ENCODE peak calls at places on chromosomes 7 and 10, in seven cellular contexts. One of them, this sample, is unnamed.

GRCh38 chr10:31477584-31477983 is 158.6 kb downstream of the ZEB1 start:
- DNase-seq in skeletal muscle cell: no peak
- DNase-seq in WERI-Rb-1: no peak
- DNase-seq in stromal cell of bone marrow: no peak
- DNase-seq in cardiac septum: no peak
- DNase-seq in activated CD4-positive, alpha-beta T cell treated with anti-CD3 and anti-CD28 coated beads, Interleukin-2, amount 50 U/mL, for 24 hours: no peak
- DNase-seq in COR-L47: no peak
- DNase-seq in this sample: no peak

GRCh38 chr7:45400680-45401079 is 173.5 kb upstream of the ADCY1 start:
- DNase-seq in skeletal muscle cell: no peak
- DNase-seq in WERI-Rb-1: no peak
- DNase-seq in stromal cell of bone marrow: no peak
- DNase-seq in cardiac septum: no peak
- DNase-seq in activated CD4-positive, alpha-beta T cell treated with anti-CD3 and anti-CD28 coated beads, Interleukin-2, amount 50 U/mL, for 24 hours: no peak
- DNase-seq in COR-L47: no peak
- DNase-seq in this sample: no peak

GRCh38 chr10:78359641-78360091 is 326.0 kb downstream of the RPS24 start:
- DNase-seq in skeletal muscle cell: no peak
- DNase-seq in WERI-Rb-1: peak
- DNase-seq in stromal cell of bone marrow: no peak
- DNase-seq in cardiac septum: no peak
- DNase-seq in activated CD4-positive, alpha-beta T cell treated with anti-CD3 and anti-CD28 coated beads, Interleukin-2, amount 50 U/mL, for 24 hours: no peak
- DNase-seq in COR-L47: no peak
- DNase-seq in this sample: no peak

GRCh38 chr7:8291742-8292141 is 29.8 kb upstream of the ICA1 start:
- DNase-seq in skeletal muscle cell: no peak
- DNase-seq in WERI-Rb-1: no peak
- DNase-seq in stromal cell of bone marrow: no peak
- DNase-seq in cardiac septum: no peak
- DNase-seq in activated CD4-positive, alpha-beta T cell treated with anti-CD3 and anti-CD28 coated beads, Interleukin-2, amount 50 U/mL, for 24 hours: no peak
- DNase-seq in COR-L47: no peak
- DNase-seq in this sample: no peak

GRCh38 chr7:155543926-155544325 is 2.4 kb downstream of the CNPY1 start:
- DNase-seq in skeletal muscle cell: no peak
- DNase-seq in WERI-Rb-1: no peak
- DNase-seq in stromal cell of bone marrow: no peak
- DNase-seq in cardiac septum: no peak
- DNase-seq in activated CD4-positive, alpha-beta T cell treated with anti-CD3 and anti-CD28 coated beads, Interleukin-2, amount 50 U/mL, for 24 hours: no peak
- DNase-seq in COR-L47: no peak
- DNase-seq in this sample: no peak

GRCh38 chr10:110852897-110853296 is 18.8 kb upstream of the PDCD4 start:
- DNase-seq in skeletal muscle cell: no peak
- DNase-seq in WERI-Rb-1: no peak
- DNase-seq in stromal cell of bone marrow: no peak
- DNase-seq in cardiac septum: no peak
- DNase-seq in activated CD4-positive, alpha-beta T cell treated with anti-CD3 and anti-CD28 coated beads, Interleukin-2, amount 50 U/mL, for 24 hours: no peak
- DNase-seq in COR-L47: no peak
- DNase-seq in this sample: no peak

GRCh38 chr10:52801951-52802350 is 29.4 kb upstream of the MBL2 start:
- DNase-seq in skeletal muscle cell: no peak
- DNase-seq in WERI-Rb-1: no peak
- DNase-seq in stromal cell of bone marrow: peak
- DNase-seq in cardiac septum: no peak
- DNase-seq in activated CD4-positive, alpha-beta T cell treated with anti-CD3 and anti-CD28 coated beads, Interleukin-2, amount 50 U/mL, for 24 hours: no peak
- DNase-seq in COR-L47: no peak
- DNase-seq in this sample: no peak

GRCh38 chr10:33661580-33662269 is 327.3 kb upstream of the NRP1 start:
- DNase-seq in skeletal muscle cell: peak
- DNase-seq in WERI-Rb-1: no peak
- DNase-seq in stromal cell of bone marrow: no peak
- DNase-seq in cardiac septum: peak
- DNase-seq in activated CD4-positive, alpha-beta T cell treated with anti-CD3 and anti-CD28 coated beads, Interleukin-2, amount 50 U/mL, for 24 hours: no peak
- DNase-seq in COR-L47: peak
- DNase-seq in this sample: peak

GRCh38 chr10:91022390-91022789 is 101.5 kb upstream of the ANKRD1 start:
- DNase-seq in skeletal muscle cell: peak
- DNase-seq in WERI-Rb-1: no peak
- DNase-seq in stromal cell of bone marrow: no peak
- DNase-seq in cardiac septum: no peak
- DNase-seq in activated CD4-positive, alpha-beta T cell treated with anti-CD3 and anti-CD28 coated beads, Interleukin-2, amount 50 U/mL, for 24 hours: no peak
- DNase-seq in COR-L47: no peak
- DNase-seq in this sample: no peak

GRCh38 chr7:44280993-44281721 is 44.2 kb downstream of the CAMK2B start:
- DNase-seq in skeletal muscle cell: no peak
- DNase-seq in WERI-Rb-1: peak
- DNase-seq in stromal cell of bone marrow: no peak
- DNase-seq in cardiac septum: peak
- DNase-seq in activated CD4-positive, alpha-beta T cell treated with anti-CD3 and anti-CD28 coated beads, Interleukin-2, amount 50 U/mL, for 24 hours: no peak
- DNase-seq in COR-L47: no peak
- DNase-seq in this sample: no peak

GRCh38 chr10:69696073-69696731 is 66.2 kb downstream of the FAM241B start:
- DNase-seq in skeletal muscle cell: peak
- DNase-seq in WERI-Rb-1: no peak
- DNase-seq in stromal cell of bone marrow: peak
- DNase-seq in cardiac septum: no peak
- DNase-seq in activated CD4-positive, alpha-beta T cell treated with anti-CD3 and anti-CD28 coated beads, Interleukin-2, amount 50 U/mL, for 24 hours: no peak
- DNase-seq in COR-L47: no peak
- DNase-seq in this sample: no peak

GRCh38 chr7:34260282-34260681 is 354.9 kb downstream of the BMPER start:
- DNase-seq in skeletal muscle cell: peak
- DNase-seq in WERI-Rb-1: no peak
- DNase-seq in stromal cell of bone marrow: peak
- DNase-seq in cardiac septum: no peak
- DNase-seq in activated CD4-positive, alpha-beta T cell treated with anti-CD3 and anti-CD28 coated beads, Interleukin-2, amount 50 U/mL, for 24 hours: no peak
- DNase-seq in COR-L47: no peak
- DNase-seq in this sample: no peak

GRCh38 chr7:44911911-44912310 is 26.6 kb upstream of the PURB start:
- DNase-seq in skeletal muscle cell: no peak
- DNase-seq in WERI-Rb-1: no peak
- DNase-seq in stromal cell of bone marrow: no peak
- DNase-seq in cardiac septum: no peak
- DNase-seq in activated CD4-positive, alpha-beta T cell treated with anti-CD3 and anti-CD28 coated beads, Interleukin-2, amount 50 U/mL, for 24 hours: no peak
- DNase-seq in COR-L47: no peak
- DNase-seq in this sample: no peak

GRCh38 chr10:3564599-3564998 is 220.4 kb downstream of the KLF6 start:
- DNase-seq in skeletal muscle cell: no peak
- DNase-seq in WERI-Rb-1: no peak
- DNase-seq in stromal cell of bone marrow: no peak
- DNase-seq in cardiac septum: no peak
- DNase-seq in activated CD4-positive, alpha-beta T cell treated with anti-CD3 and anti-CD28 coated beads, Interleukin-2, amount 50 U/mL, for 24 hours: no peak
- DNase-seq in COR-L47: no peak
- DNase-seq in this sample: no peak

GRCh38 chr7:142909921-142910521 is 23.5 kb downstream of the TRPV5 start:
- DNase-seq in skeletal muscle cell: no peak
- DNase-seq in WERI-Rb-1: no peak
- DNase-seq in stromal cell of bone marrow: no peak
- DNase-seq in cardiac septum: no peak
- DNase-seq in activated CD4-positive, alpha-beta T cell treated with anti-CD3 and anti-CD28 coated beads, Interleukin-2, amount 50 U/mL, for 24 hours: no peak
- DNase-seq in COR-L47: no peak
- DNase-seq in this sample: no peak

GRCh38 chr10:129046074-129046681 is 420.9 kb upstream of the MGMT start:
- DNase-seq in skeletal muscle cell: peak
- DNase-seq in WERI-Rb-1: no peak
- DNase-seq in stromal cell of bone marrow: peak
- DNase-seq in cardiac septum: no peak
- DNase-seq in activated CD4-positive, alpha-beta T cell treated with anti-CD3 and anti-CD28 coated beads, Interleukin-2, amount 50 U/mL, for 24 hours: no peak
- DNase-seq in COR-L47: no peak
- DNase-seq in this sample: no peak

GRCh38 chr7:33590902-33591301 is 314.4 kb upstream of the BMPER start:
- DNase-seq in skeletal muscle cell: peak
- DNase-seq in WERI-Rb-1: no peak
- DNase-seq in stromal cell of bone marrow: no peak
- DNase-seq in cardiac septum: no peak
- DNase-seq in activated CD4-positive, alpha-beta T cell treated with anti-CD3 and anti-CD28 coated beads, Interleukin-2, amount 50 U/mL, for 24 hours: no peak
- DNase-seq in COR-L47: no peak
- DNase-seq in this sample: no peak

GRCh38 chr10:124666494-124666893 is 77.7 kb downstream of the FAM53B start:
- DNase-seq in skeletal muscle cell: no peak
- DNase-seq in WERI-Rb-1: no peak
- DNase-seq in stromal cell of bone marrow: no peak
- DNase-seq in cardiac septum: no peak
- DNase-seq in activated CD4-positive, alpha-beta T cell treated with anti-CD3 and anti-CD28 coated beads, Interleukin-2, amount 50 U/mL, for 24 hours: no peak
- DNase-seq in COR-L47: no peak
- DNase-seq in this sample: no peak

GRCh38 chr10:55500931-55501559 is 700.0 kb upstream of the PCDH15 start:
- DNase-seq in skeletal muscle cell: no peak
- DNase-seq in WERI-Rb-1: peak
- DNase-seq in stromal cell of bone marrow: no peak
- DNase-seq in cardiac septum: no peak
- DNase-seq in activated CD4-positive, alpha-beta T cell treated with anti-CD3 and anti-CD28 coated beads, Interleukin-2, amount 50 U/mL, for 24 hours: no peak
- DNase-seq in COR-L47: peak
- DNase-seq in this sample: no peak

GRCh38 chr7:68613405-68613804 is 984.9 kb upstream of the AUTS2 start:
- DNase-seq in skeletal muscle cell: no peak
- DNase-seq in WERI-Rb-1: peak
- DNase-seq in stromal cell of bone marrow: no peak
- DNase-seq in cardiac septum: no peak
- DNase-seq in activated CD4-positive, alpha-beta T cell treated with anti-CD3 and anti-CD28 coated beads, Interleukin-2, amount 50 U/mL, for 24 hours: no peak
- DNase-seq in COR-L47: no peak
- DNase-seq in this sample: no peak

GRCh38 chr10:46226900-46227558 is 59.8 kb upstream of the ANTXRL start:
- DNase-seq in skeletal muscle cell: no peak
- DNase-seq in WERI-Rb-1: no peak
- DNase-seq in stromal cell of bone marrow: no peak
- DNase-seq in cardiac septum: peak
- DNase-seq in activated CD4-positive, alpha-beta T cell treated with anti-CD3 and anti-CD28 coated beads, Interleukin-2, amount 50 U/mL, for 24 hours: no peak
- DNase-seq in COR-L47: no peak
- DNase-seq in this sample: no peak

GRCh38 chr7:136914016-136914415 is 45.6 kb downstream of the CHRM2 start:
- DNase-seq in skeletal muscle cell: no peak
- DNase-seq in WERI-Rb-1: no peak
- DNase-seq in stromal cell of bone marrow: no peak
- DNase-seq in cardiac septum: no peak
- DNase-seq in activated CD4-positive, alpha-beta T cell treated with anti-CD3 and anti-CD28 coated beads, Interleukin-2, amount 50 U/mL, for 24 hours: no peak
- DNase-seq in COR-L47: no peak
- DNase-seq in this sample: no peak

GRCh38 chr10:79479283-79479909 is 32.9 kb upstream of the EIF5AL1 start:
- DNase-seq in skeletal muscle cell: no peak
- DNase-seq in WERI-Rb-1: no peak
- DNase-seq in stromal cell of bone marrow: no peak
- DNase-seq in cardiac septum: no peak
- DNase-seq in activated CD4-positive, alpha-beta T cell treated with anti-CD3 and anti-CD28 coated beads, Interleukin-2, amount 50 U/mL, for 24 hours: no peak
- DNase-seq in COR-L47: no peak
- DNase-seq in this sample: no peak

GRCh38 chr7:114923403-114923713 is 1.5 kb downstream of the MDFIC start:
- DNase-seq in skeletal muscle cell: no peak
- DNase-seq in WERI-Rb-1: no peak
- DNase-seq in stromal cell of bone marrow: no peak
- DNase-seq in cardiac septum: no peak
- DNase-seq in activated CD4-positive, alpha-beta T cell treated with anti-CD3 and anti-CD28 coated beads, Interleukin-2, amount 50 U/mL, for 24 hours: no peak
- DNase-seq in COR-L47: no peak
- DNase-seq in this sample: no peak

GRCh38 chr7:100247152-100247757 is 27.5 kb downstream of the PVRIG start:
- DNase-seq in skeletal muscle cell: peak
- DNase-seq in WERI-Rb-1: peak
- DNase-seq in stromal cell of bone marrow: peak
- DNase-seq in cardiac septum: no peak
- DNase-seq in activated CD4-positive, alpha-beta T cell treated with anti-CD3 and anti-CD28 coated beads, Interleukin-2, amount 50 U/mL, for 24 hours: no peak
- DNase-seq in COR-L47: peak
- DNase-seq in this sample: no peak

GRCh38 chr7:80779456-80779855 is 139.4 kb downstream of the SEMA3C start:
- DNase-seq in skeletal muscle cell: no peak
- DNase-seq in WERI-Rb-1: no peak
- DNase-seq in stromal cell of bone marrow: no peak
- DNase-seq in cardiac septum: no peak
- DNase-seq in activated CD4-positive, alpha-beta T cell treated with anti-CD3 and anti-CD28 coated beads, Interleukin-2, amount 50 U/mL, for 24 hours: no peak
- DNase-seq in COR-L47: no peak
- DNase-seq in this sample: no peak

GRCh38 chr7:17516768-17517167 is 218.3 kb downstream of the AHR start:
- DNase-seq in skeletal muscle cell: no peak
- DNase-seq in WERI-Rb-1: no peak
- DNase-seq in stromal cell of bone marrow: peak
- DNase-seq in cardiac septum: no peak
- DNase-seq in activated CD4-positive, alpha-beta T cell treated with anti-CD3 and anti-CD28 coated beads, Interleukin-2, amount 50 U/mL, for 24 hours: no peak
- DNase-seq in COR-L47: no peak
- DNase-seq in this sample: no peak

GRCh38 chr10:370222-370825 is 235.1 kb downstream of the ZMYND11 start:
- DNase-seq in skeletal muscle cell: no peak
- DNase-seq in WERI-Rb-1: no peak
- DNase-seq in stromal cell of bone marrow: no peak
- DNase-seq in cardiac septum: no peak
- DNase-seq in activated CD4-positive, alpha-beta T cell treated with anti-CD3 and anti-CD28 coated beads, Interleukin-2, amount 50 U/mL, for 24 hours: no peak
- DNase-seq in COR-L47: no peak
- DNase-seq in this sample: no peak

GRCh38 chr10:133465950-133466474 is 12.3 kb downstream of the SCART1 start:
- DNase-seq in skeletal muscle cell: no peak
- DNase-seq in WERI-Rb-1: no peak
- DNase-seq in stromal cell of bone marrow: no peak
- DNase-seq in cardiac septum: no peak
- DNase-seq in activated CD4-positive, alpha-beta T cell treated with anti-CD3 and anti-CD28 coated beads, Interleukin-2, amount 50 U/mL, for 24 hours: no peak
- DNase-seq in COR-L47: no peak
- DNase-seq in this sample: no peak

GRCh38 chr7:47371733-47372368 is 210.1 kb downstream of the TNS3 start:
- DNase-seq in skeletal muscle cell: peak
- DNase-seq in WERI-Rb-1: no peak
- DNase-seq in stromal cell of bone marrow: no peak
- DNase-seq in cardiac septum: peak
- DNase-seq in activated CD4-positive, alpha-beta T cell treated with anti-CD3 and anti-CD28 coated beads, Interleukin-2, amount 50 U/mL, for 24 hours: no peak
- DNase-seq in COR-L47: peak
- DNase-seq in this sample: no peak